ENCODE peak calls at places on chromosomes 16 and 17, in seven cellular contexts. One of them, this sample, is unnamed.

GRCh38 chr17:81866440-81867122 is 4.6 kb downstream of the ARHGDIA start:
- DNase-seq in RWPE1: no peak
- DNase-seq in activated naive CD4-positive, alpha-beta T cell treated with anti-CD3 and anti-CD28 coated beads for 36 hours: no peak
- DNase-seq in NCI-H2227 treated with DMSO at 0.1 percent for 48 hours: no peak
- DNase-seq in fibroblast of lung: no peak
- DNase-seq in GM19239: no peak
- DNase-seq in stimulated activated CD4-positive, alpha-beta T cell treated with anti-CD3 and anti-CD28 coated beads, Interleukin-2, amount 100 ng/mL, for 48 hours: no peak
- DNase-seq in this sample: no peak

GRCh38 chr17:61412860-61413653 is 13.4 kb downstream of the TBX2 start:
- DNase-seq in RWPE1: no peak
- DNase-seq in activated naive CD4-positive, alpha-beta T cell treated with anti-CD3 and anti-CD28 coated beads for 36 hours: peak
- DNase-seq in NCI-H2227 treated with DMSO at 0.1 percent for 48 hours: no peak
- DNase-seq in fibroblast of lung: no peak
- DNase-seq in GM19239: no peak
- DNase-seq in stimulated activated CD4-positive, alpha-beta T cell treated with anti-CD3 and anti-CD28 coated beads, Interleukin-2, amount 100 ng/mL, for 48 hours: no peak
- DNase-seq in this sample: no peak

GRCh38 chr17:44397479-44398440 is 8.3 kb upstream of the ITGA2B start:
- DNase-seq in RWPE1: no peak
- DNase-seq in activated naive CD4-positive, alpha-beta T cell treated with anti-CD3 and anti-CD28 coated beads for 36 hours: no peak
- DNase-seq in NCI-H2227 treated with DMSO at 0.1 percent for 48 hours: no peak
- DNase-seq in fibroblast of lung: no peak
- DNase-seq in GM19239: no peak
- DNase-seq in stimulated activated CD4-positive, alpha-beta T cell treated with anti-CD3 and anti-CD28 coated beads, Interleukin-2, amount 100 ng/mL, for 48 hours: no peak
- DNase-seq in this sample: no peak

GRCh38 chr17:81376946-81377733 is 18.1 kb upstream of the BAHCC1 start:
- DNase-seq in RWPE1: no peak
- DNase-seq in activated naive CD4-positive, alpha-beta T cell treated with anti-CD3 and anti-CD28 coated beads for 36 hours: no peak
- DNase-seq in NCI-H2227 treated with DMSO at 0.1 percent for 48 hours: no peak
- DNase-seq in fibroblast of lung: no peak
- DNase-seq in GM19239: no peak
- DNase-seq in stimulated activated CD4-positive, alpha-beta T cell treated with anti-CD3 and anti-CD28 coated beads, Interleukin-2, amount 100 ng/mL, for 48 hours: no peak
- DNase-seq in this sample: no peak

GRCh38 chr17:31256936-31257335 is 40.1 kb downstream of the OMG start:
- DNase-seq in RWPE1: no peak
- DNase-seq in activated naive CD4-positive, alpha-beta T cell treated with anti-CD3 and anti-CD28 coated beads for 36 hours: no peak
- DNase-seq in NCI-H2227 treated with DMSO at 0.1 percent for 48 hours: no peak
- DNase-seq in fibroblast of lung: no peak
- DNase-seq in GM19239: no peak
- DNase-seq in stimulated activated CD4-positive, alpha-beta T cell treated with anti-CD3 and anti-CD28 coated beads, Interleukin-2, amount 100 ng/mL, for 48 hours: no peak
- DNase-seq in this sample: no peak

GRCh38 chr17:14922421-14922820 is 342.7 kb downstream of the PMP22 start:
- DNase-seq in RWPE1: no peak
- DNase-seq in activated naive CD4-positive, alpha-beta T cell treated with anti-CD3 and anti-CD28 coated beads for 36 hours: no peak
- DNase-seq in NCI-H2227 treated with DMSO at 0.1 percent for 48 hours: no peak
- DNase-seq in fibroblast of lung: peak
- DNase-seq in GM19239: no peak
- DNase-seq in stimulated activated CD4-positive, alpha-beta T cell treated with anti-CD3 and anti-CD28 coated beads, Interleukin-2, amount 100 ng/mL, for 48 hours: no peak
- DNase-seq in this sample: no peak

GRCh38 chr17:20010099-20010863 is 1.1 kb downstream of the SPECC1 start:
- DNase-seq in RWPE1: peak
- DNase-seq in activated naive CD4-positive, alpha-beta T cell treated with anti-CD3 and anti-CD28 coated beads for 36 hours: peak
- DNase-seq in NCI-H2227 treated with DMSO at 0.1 percent for 48 hours: peak
- DNase-seq in fibroblast of lung: peak
- DNase-seq in GM19239: no peak
- DNase-seq in stimulated activated CD4-positive, alpha-beta T cell treated with anti-CD3 and anti-CD28 coated beads, Interleukin-2, amount 100 ng/mL, for 48 hours: no peak
- DNase-seq in this sample: no peak

GRCh38 chr16:46673320-46674013 is 15.5 kb downstream of the VPS35 start:
- DNase-seq in RWPE1: peak
- DNase-seq in activated naive CD4-positive, alpha-beta T cell treated with anti-CD3 and anti-CD28 coated beads for 36 hours: peak
- DNase-seq in NCI-H2227 treated with DMSO at 0.1 percent for 48 hours: peak
- DNase-seq in fibroblast of lung: peak
- DNase-seq in GM19239: no peak
- DNase-seq in stimulated activated CD4-positive, alpha-beta T cell treated with anti-CD3 and anti-CD28 coated beads, Interleukin-2, amount 100 ng/mL, for 48 hours: peak
- DNase-seq in this sample: peak

GRCh38 chr17:78534492-78535284 is 42.5 kb downstream of the DNAH17 start:
- DNase-seq in RWPE1: no peak
- DNase-seq in activated naive CD4-positive, alpha-beta T cell treated with anti-CD3 and anti-CD28 coated beads for 36 hours: no peak
- DNase-seq in NCI-H2227 treated with DMSO at 0.1 percent for 48 hours: no peak
- DNase-seq in fibroblast of lung: no peak
- DNase-seq in GM19239: no peak
- DNase-seq in stimulated activated CD4-positive, alpha-beta T cell treated with anti-CD3 and anti-CD28 coated beads, Interleukin-2, amount 100 ng/mL, for 48 hours: no peak
- DNase-seq in this sample: no peak

GRCh38 chr17:4234406-4234805 is 29.4 kb downstream of the ANKFY1 start:
- DNase-seq in RWPE1: no peak
- DNase-seq in activated naive CD4-positive, alpha-beta T cell treated with anti-CD3 and anti-CD28 coated beads for 36 hours: no peak
- DNase-seq in NCI-H2227 treated with DMSO at 0.1 percent for 48 hours: no peak
- DNase-seq in fibroblast of lung: peak
- DNase-seq in GM19239: no peak
- DNase-seq in stimulated activated CD4-positive, alpha-beta T cell treated with anti-CD3 and anti-CD28 coated beads, Interleukin-2, amount 100 ng/mL, for 48 hours: no peak
- DNase-seq in this sample: no peak

GRCh38 chr16:25679468-25680010 is 12.2 kb upstream of the HS3ST4 start:
- DNase-seq in RWPE1: no peak
- DNase-seq in activated naive CD4-positive, alpha-beta T cell treated with anti-CD3 and anti-CD28 coated beads for 36 hours: no peak
- DNase-seq in NCI-H2227 treated with DMSO at 0.1 percent for 48 hours: no peak
- DNase-seq in fibroblast of lung: no peak
- DNase-seq in GM19239: no peak
- DNase-seq in stimulated activated CD4-positive, alpha-beta T cell treated with anti-CD3 and anti-CD28 coated beads, Interleukin-2, amount 100 ng/mL, for 48 hours: no peak
- DNase-seq in this sample: no peak

GRCh38 chr17:7993972-7994589 is 8.3 kb upstream of the GUCY2D start:
- DNase-seq in RWPE1: no peak
- DNase-seq in activated naive CD4-positive, alpha-beta T cell treated with anti-CD3 and anti-CD28 coated beads for 36 hours: no peak
- DNase-seq in NCI-H2227 treated with DMSO at 0.1 percent for 48 hours: no peak
- DNase-seq in fibroblast of lung: no peak
- DNase-seq in GM19239: no peak
- DNase-seq in stimulated activated CD4-positive, alpha-beta T cell treated with anti-CD3 and anti-CD28 coated beads, Interleukin-2, amount 100 ng/mL, for 48 hours: no peak
- DNase-seq in this sample: no peak

GRCh38 chr16:80028581-80029380 is 428.2 kb upstream of the MAF start:
- DNase-seq in RWPE1: no peak
- DNase-seq in activated naive CD4-positive, alpha-beta T cell treated with anti-CD3 and anti-CD28 coated beads for 36 hours: no peak
- DNase-seq in NCI-H2227 treated with DMSO at 0.1 percent for 48 hours: no peak
- DNase-seq in fibroblast of lung: no peak
- DNase-seq in GM19239: no peak
- DNase-seq in stimulated activated CD4-positive, alpha-beta T cell treated with anti-CD3 and anti-CD28 coated beads, Interleukin-2, amount 100 ng/mL, for 48 hours: no peak
- DNase-seq in this sample: no peak

GRCh38 chr16:8859913-8860881 is 8.6 kb downstream of the CARHSP1 start:
- DNase-seq in RWPE1: no peak
- DNase-seq in activated naive CD4-positive, alpha-beta T cell treated with anti-CD3 and anti-CD28 coated beads for 36 hours: no peak
- DNase-seq in NCI-H2227 treated with DMSO at 0.1 percent for 48 hours: no peak
- DNase-seq in fibroblast of lung: peak
- DNase-seq in GM19239: no peak
- DNase-seq in stimulated activated CD4-positive, alpha-beta T cell treated with anti-CD3 and anti-CD28 coated beads, Interleukin-2, amount 100 ng/mL, for 48 hours: no peak
- DNase-seq in this sample: no peak

GRCh38 chr17:68378202-68379149 is 78.8 kb downstream of the WIPI1 start:
- DNase-seq in RWPE1: peak
- DNase-seq in activated naive CD4-positive, alpha-beta T cell treated with anti-CD3 and anti-CD28 coated beads for 36 hours: no peak
- DNase-seq in NCI-H2227 treated with DMSO at 0.1 percent for 48 hours: no peak
- DNase-seq in fibroblast of lung: peak
- DNase-seq in GM19239: no peak
- DNase-seq in stimulated activated CD4-positive, alpha-beta T cell treated with anti-CD3 and anti-CD28 coated beads, Interleukin-2, amount 100 ng/mL, for 48 hours: no peak
- DNase-seq in this sample: no peak

GRCh38 chr17:44733753-44734152 is 25.0 kb upstream of the ADAM11 start:
- DNase-seq in RWPE1: peak
- DNase-seq in activated naive CD4-positive, alpha-beta T cell treated with anti-CD3 and anti-CD28 coated beads for 36 hours: no peak
- DNase-seq in NCI-H2227 treated with DMSO at 0.1 percent for 48 hours: peak
- DNase-seq in fibroblast of lung: no peak
- DNase-seq in GM19239: no peak
- DNase-seq in stimulated activated CD4-positive, alpha-beta T cell treated with anti-CD3 and anti-CD28 coated beads, Interleukin-2, amount 100 ng/mL, for 48 hours: no peak
- DNase-seq in this sample: no peak

GRCh38 chr16:66484453-66485213 is 57.5 kb downstream of the BEAN1 start:
- DNase-seq in RWPE1: no peak
- DNase-seq in activated naive CD4-positive, alpha-beta T cell treated with anti-CD3 and anti-CD28 coated beads for 36 hours: no peak
- DNase-seq in NCI-H2227 treated with DMSO at 0.1 percent for 48 hours: no peak
- DNase-seq in fibroblast of lung: no peak
- DNase-seq in GM19239: no peak
- DNase-seq in stimulated activated CD4-positive, alpha-beta T cell treated with anti-CD3 and anti-CD28 coated beads, Interleukin-2, amount 100 ng/mL, for 48 hours: no peak
- DNase-seq in this sample: no peak

GRCh38 chr16:967077-967541 is 3.7 kb downstream of the LMF1 start:
- DNase-seq in RWPE1: no peak
- DNase-seq in activated naive CD4-positive, alpha-beta T cell treated with anti-CD3 and anti-CD28 coated beads for 36 hours: no peak
- DNase-seq in NCI-H2227 treated with DMSO at 0.1 percent for 48 hours: no peak
- DNase-seq in fibroblast of lung: no peak
- DNase-seq in GM19239: no peak
- DNase-seq in stimulated activated CD4-positive, alpha-beta T cell treated with anti-CD3 and anti-CD28 coated beads, Interleukin-2, amount 100 ng/mL, for 48 hours: no peak
- DNase-seq in this sample: no peak

GRCh38 chr17:35011671-35012216 is 31.4 kb downstream of the LIG3 start:
- DNase-seq in RWPE1: no peak
- DNase-seq in activated naive CD4-positive, alpha-beta T cell treated with anti-CD3 and anti-CD28 coated beads for 36 hours: no peak
- DNase-seq in NCI-H2227 treated with DMSO at 0.1 percent for 48 hours: no peak
- DNase-seq in fibroblast of lung: no peak
- DNase-seq in GM19239: no peak
- DNase-seq in stimulated activated CD4-positive, alpha-beta T cell treated with anti-CD3 and anti-CD28 coated beads, Interleukin-2, amount 100 ng/mL, for 48 hours: no peak
- DNase-seq in this sample: no peak

GRCh38 chr17:1999557-2000251 is 25.4 kb downstream of the RTN4RL1 start:
- DNase-seq in RWPE1: no peak
- DNase-seq in activated naive CD4-positive, alpha-beta T cell treated with anti-CD3 and anti-CD28 coated beads for 36 hours: no peak
- DNase-seq in NCI-H2227 treated with DMSO at 0.1 percent for 48 hours: peak
- DNase-seq in fibroblast of lung: peak
- DNase-seq in GM19239: no peak
- DNase-seq in stimulated activated CD4-positive, alpha-beta T cell treated with anti-CD3 and anti-CD28 coated beads, Interleukin-2, amount 100 ng/mL, for 48 hours: no peak
- DNase-seq in this sample: no peak

GRCh38 chr16:50489187-50489586 is 59.0 kb upstream of the NKD1 start:
- DNase-seq in RWPE1: no peak
- DNase-seq in activated naive CD4-positive, alpha-beta T cell treated with anti-CD3 and anti-CD28 coated beads for 36 hours: no peak
- DNase-seq in NCI-H2227 treated with DMSO at 0.1 percent for 48 hours: no peak
- DNase-seq in fibroblast of lung: no peak
- DNase-seq in GM19239: no peak
- DNase-seq in stimulated activated CD4-positive, alpha-beta T cell treated with anti-CD3 and anti-CD28 coated beads, Interleukin-2, amount 100 ng/mL, for 48 hours: no peak
- DNase-seq in this sample: no peak

GRCh38 chr17:1042486-1042885 is 45.6 kb downstream of the TIMM22 start:
- DNase-seq in RWPE1: no peak
- DNase-seq in activated naive CD4-positive, alpha-beta T cell treated with anti-CD3 and anti-CD28 coated beads for 36 hours: no peak
- DNase-seq in NCI-H2227 treated with DMSO at 0.1 percent for 48 hours: no peak
- DNase-seq in fibroblast of lung: no peak
- DNase-seq in GM19239: no peak
- DNase-seq in stimulated activated CD4-positive, alpha-beta T cell treated with anti-CD3 and anti-CD28 coated beads, Interleukin-2, amount 100 ng/mL, for 48 hours: no peak
- DNase-seq in this sample: no peak

GRCh38 chr16:82651921-82652601 is 25.3 kb downstream of the CDH13 start:
- DNase-seq in RWPE1: no peak
- DNase-seq in activated naive CD4-positive, alpha-beta T cell treated with anti-CD3 and anti-CD28 coated beads for 36 hours: peak
- DNase-seq in NCI-H2227 treated with DMSO at 0.1 percent for 48 hours: no peak
- DNase-seq in fibroblast of lung: no peak
- DNase-seq in GM19239: no peak
- DNase-seq in stimulated activated CD4-positive, alpha-beta T cell treated with anti-CD3 and anti-CD28 coated beads, Interleukin-2, amount 100 ng/mL, for 48 hours: no peak
- DNase-seq in this sample: no peak

GRCh38 chr17:36188891-36189306 is 7.7 kb downstream of the CCL3L1 start:
- DNase-seq in RWPE1: no peak
- DNase-seq in activated naive CD4-positive, alpha-beta T cell treated with anti-CD3 and anti-CD28 coated beads for 36 hours: no peak
- DNase-seq in NCI-H2227 treated with DMSO at 0.1 percent for 48 hours: no peak
- DNase-seq in fibroblast of lung: no peak
- DNase-seq in GM19239: peak
- DNase-seq in stimulated activated CD4-positive, alpha-beta T cell treated with anti-CD3 and anti-CD28 coated beads, Interleukin-2, amount 100 ng/mL, for 48 hours: no peak
- DNase-seq in this sample: no peak

GRCh38 chr16:83552193-83552592 is 255.6 kb upstream of the HSBP1 start:
- DNase-seq in RWPE1: peak
- DNase-seq in activated naive CD4-positive, alpha-beta T cell treated with anti-CD3 and anti-CD28 coated beads for 36 hours: no peak
- DNase-seq in NCI-H2227 treated with DMSO at 0.1 percent for 48 hours: no peak
- DNase-seq in fibroblast of lung: peak
- DNase-seq in GM19239: no peak
- DNase-seq in stimulated activated CD4-positive, alpha-beta T cell treated with anti-CD3 and anti-CD28 coated beads, Interleukin-2, amount 100 ng/mL, for 48 hours: no peak
- DNase-seq in this sample: no peak

GRCh38 chr17:81161972-81162371 is 3.3 kb upstream of the PVALEF start:
- DNase-seq in RWPE1: no peak
- DNase-seq in activated naive CD4-positive, alpha-beta T cell treated with anti-CD3 and anti-CD28 coated beads for 36 hours: no peak
- DNase-seq in NCI-H2227 treated with DMSO at 0.1 percent for 48 hours: no peak
- DNase-seq in fibroblast of lung: no peak
- DNase-seq in GM19239: no peak
- DNase-seq in stimulated activated CD4-positive, alpha-beta T cell treated with anti-CD3 and anti-CD28 coated beads, Interleukin-2, amount 100 ng/mL, for 48 hours: no peak
- DNase-seq in this sample: no peak

GRCh38 chr17:67374329-67375053 is 2.6 kb upstream of the PITPNC1 start:
- DNase-seq in RWPE1: peak
- DNase-seq in activated naive CD4-positive, alpha-beta T cell treated with anti-CD3 and anti-CD28 coated beads for 36 hours: peak
- DNase-seq in NCI-H2227 treated with DMSO at 0.1 percent for 48 hours: peak
- DNase-seq in fibroblast of lung: peak
- DNase-seq in GM19239: peak
- DNase-seq in stimulated activated CD4-positive, alpha-beta T cell treated with anti-CD3 and anti-CD28 coated beads, Interleukin-2, amount 100 ng/mL, for 48 hours: peak
- DNase-seq in this sample: peak

GRCh38 chr17:37698856-37699255 is 46.0 kb downstream of the HNF1B start:
- DNase-seq in RWPE1: no peak
- DNase-seq in activated naive CD4-positive, alpha-beta T cell treated with anti-CD3 and anti-CD28 coated beads for 36 hours: no peak
- DNase-seq in NCI-H2227 treated with DMSO at 0.1 percent for 48 hours: no peak
- DNase-seq in fibroblast of lung: no peak
- DNase-seq in GM19239: no peak
- DNase-seq in stimulated activated CD4-positive, alpha-beta T cell treated with anti-CD3 and anti-CD28 coated beads, Interleukin-2, amount 100 ng/mL, for 48 hours: no peak
- DNase-seq in this sample: no peak

GRCh38 chr17:8267480-8268147 is 18.5 kb downstream of the PFAS start:
- DNase-seq in RWPE1: no peak
- DNase-seq in activated naive CD4-positive, alpha-beta T cell treated with anti-CD3 and anti-CD28 coated beads for 36 hours: no peak
- DNase-seq in NCI-H2227 treated with DMSO at 0.1 percent for 48 hours: no peak
- DNase-seq in fibroblast of lung: no peak
- DNase-seq in GM19239: no peak
- DNase-seq in stimulated activated CD4-positive, alpha-beta T cell treated with anti-CD3 and anti-CD28 coated beads, Interleukin-2, amount 100 ng/mL, for 48 hours: no peak
- DNase-seq in this sample: no peak

GRCh38 chr16:2496223-2497115 is 17.3 kb upstream of the ATP6V0C start:
- DNase-seq in RWPE1: no peak
- DNase-seq in activated naive CD4-positive, alpha-beta T cell treated with anti-CD3 and anti-CD28 coated beads for 36 hours: no peak
- DNase-seq in NCI-H2227 treated with DMSO at 0.1 percent for 48 hours: no peak
- DNase-seq in fibroblast of lung: no peak
- DNase-seq in GM19239: no peak
- DNase-seq in stimulated activated CD4-positive, alpha-beta T cell treated with anti-CD3 and anti-CD28 coated beads, Interleukin-2, amount 100 ng/mL, for 48 hours: no peak
- DNase-seq in this sample: no peak

GRCh38 chr17:54455251-54455868 is 445.3 kb upstream of the TOM1L1 start:
- DNase-seq in RWPE1: no peak
- DNase-seq in activated naive CD4-positive, alpha-beta T cell treated with anti-CD3 and anti-CD28 coated beads for 36 hours: no peak
- DNase-seq in NCI-H2227 treated with DMSO at 0.1 percent for 48 hours: no peak
- DNase-seq in fibroblast of lung: no peak
- DNase-seq in GM19239: no peak
- DNase-seq in stimulated activated CD4-positive, alpha-beta T cell treated with anti-CD3 and anti-CD28 coated beads, Interleukin-2, amount 100 ng/mL, for 48 hours: no peak
- DNase-seq in this sample: no peak

This sample was measured in progenitor cell of endocrine pancreas.